ENCODE peak calls at places on chromosomes 4 and X, in five cellular contexts. One of them, this sample, is unnamed.

GRCh38 chr4:106982711-106983211 is 53.4 kb downstream of the DKK2 start:
- DNase-seq in body of pancreas: no peak
- DNase-seq in upper lobe of left lung: no peak
- DNase-seq in prostate gland: no peak
- DNase-seq in ovary: no peak
- DNase-seq in this sample: no peak

GRCh38 chr4:104938624-104939023 is 208.1 kb upstream of the TET2 start:
- DNase-seq in prostate gland: no peak
- DNase-seq in upper lobe of left lung: no peak
- DNase-seq in body of pancreas: no peak
- DNase-seq in ovary: no peak
- DNase-seq in this sample: no peak

GRCh38 chrX:14916017-14916674 is 42.9 kb downstream of the MOSPD2 start:
- DNase-seq in prostate gland: no peak
- DNase-seq in ovary: no peak
- DNase-seq in upper lobe of left lung: no peak
- DNase-seq in body of pancreas: no peak
- DNase-seq in this sample: no peak

GRCh38 chr4:121182296-121182695 is 18.2 kb upstream of the TNIP3 start:
- DNase-seq in ovary: no peak
- DNase-seq in upper lobe of left lung: no peak
- DNase-seq in prostate gland: peak
- DNase-seq in body of pancreas: no peak
- DNase-seq in this sample: no peak

GRCh38 chrX:30141966-30142365 is 73.4 kb upstream of the MAGEB2 start:
- DNase-seq in ovary: no peak
- DNase-seq in upper lobe of left lung: no peak
- DNase-seq in prostate gland: no peak
- DNase-seq in body of pancreas: peak
- DNase-seq in this sample: no peak

GRCh38 chr4:151853034-151853433 is 92.2 kb upstream of the GATB start:
- DNase-seq in body of pancreas: no peak
- DNase-seq in ovary: no peak
- DNase-seq in prostate gland: no peak
- DNase-seq in upper lobe of left lung: no peak
- DNase-seq in this sample: no peak

GRCh38 chr4:83217721-83218522 is 66.7 kb downstream of the COQ2 start:
- DNase-seq in upper lobe of left lung: no peak
- DNase-seq in body of pancreas: peak
- DNase-seq in prostate gland: no peak
- DNase-seq in ovary: no peak
- DNase-seq in this sample: no peak

GRCh38 chrX:42399632-42400024 is 378.3 kb downstream of the PPP1R2C start:
- DNase-seq in body of pancreas: no peak
- DNase-seq in prostate gland: no peak
- DNase-seq in ovary: no peak
- DNase-seq in upper lobe of left lung: no peak
- DNase-seq in this sample: no peak

GRCh38 chrX:152830312-152831305 is at the start of the genes CETN2 and NSDHL:
- DNase-seq in prostate gland: peak
- DNase-seq in body of pancreas: peak
- DNase-seq in ovary: peak
- DNase-seq in upper lobe of left lung: peak
- DNase-seq in this sample: peak
- TF ChIP-seq POLR2A in prostate gland: peak
- TF ChIP-seq POLR2A in body of pancreas: peak
- TF ChIP-seq POLR2A in ovary: no peak
- TF ChIP-seq POLR2A in upper lobe of left lung: peak
- TF ChIP-seq POLR2A in this sample: peak

GRCh38 chr4:24322986-24323385 is 261.4 kb downstream of the DHX15 start:
- DNase-seq in upper lobe of left lung: no peak
- DNase-seq in body of pancreas: no peak
- DNase-seq in ovary: no peak
- DNase-seq in prostate gland: no peak
- DNase-seq in this sample: no peak
- H3K4me3 ChIP-seq in upper lobe of left lung: no peak
- H3K4me3 ChIP-seq in body of pancreas: no peak
- H3K4me3 ChIP-seq in ovary: no peak
- H3K4me3 ChIP-seq in prostate gland: no peak
- H3K4me3 ChIP-seq in this sample: no peak

DNA sequence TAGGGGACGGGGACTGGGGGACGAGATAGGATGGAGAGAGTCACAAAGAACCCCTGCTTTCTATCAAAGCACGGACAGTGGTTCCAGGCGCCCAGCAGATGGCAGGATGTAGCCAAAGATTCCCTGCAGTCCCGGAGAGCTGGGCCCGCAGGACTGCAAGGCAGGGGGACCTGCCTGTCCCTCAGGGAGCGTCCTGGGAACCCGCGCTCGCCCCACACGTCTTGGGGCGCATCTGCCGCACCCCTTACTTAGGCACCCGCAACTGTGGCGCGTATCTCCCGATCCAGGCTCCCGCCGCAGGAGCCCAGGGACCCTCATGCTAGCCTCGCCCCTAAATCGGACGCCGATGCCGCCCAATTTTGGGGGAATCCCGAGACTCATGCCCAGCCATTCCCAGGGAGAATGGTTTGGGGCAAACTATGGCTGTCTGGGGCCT is 742 bp upstream of the STK32B start:
- DNase-seq in ovary: peak
- DNase-seq in body of pancreas: peak
- DNase-seq in prostate gland: peak
- DNase-seq in upper lobe of left lung: peak
- DNase-seq in this sample: peak
- H3K27ac ChIP-seq in ovary: no peak
- H3K27ac ChIP-seq in body of pancreas: no peak
- H3K27ac ChIP-seq in prostate gland: no peak
- H3K27ac ChIP-seq in upper lobe of left lung: no peak
- H3K27ac ChIP-seq in this sample: no peak

GRCh38 chrX:136872091-136872700 is 8.3 kb downstream of the RBMX start:
- DNase-seq in prostate gland: no peak
- DNase-seq in body of pancreas: no peak
- DNase-seq in upper lobe of left lung: no peak
- DNase-seq in ovary: no peak
- DNase-seq in this sample: no peak
- TF ChIP-seq POLR2A in prostate gland: no peak
- TF ChIP-seq POLR2A in body of pancreas: no peak
- TF ChIP-seq POLR2A in upper lobe of left lung: no peak
- TF ChIP-seq POLR2A in ovary: no peak
- TF ChIP-seq POLR2A in this sample: no peak

DNA sequence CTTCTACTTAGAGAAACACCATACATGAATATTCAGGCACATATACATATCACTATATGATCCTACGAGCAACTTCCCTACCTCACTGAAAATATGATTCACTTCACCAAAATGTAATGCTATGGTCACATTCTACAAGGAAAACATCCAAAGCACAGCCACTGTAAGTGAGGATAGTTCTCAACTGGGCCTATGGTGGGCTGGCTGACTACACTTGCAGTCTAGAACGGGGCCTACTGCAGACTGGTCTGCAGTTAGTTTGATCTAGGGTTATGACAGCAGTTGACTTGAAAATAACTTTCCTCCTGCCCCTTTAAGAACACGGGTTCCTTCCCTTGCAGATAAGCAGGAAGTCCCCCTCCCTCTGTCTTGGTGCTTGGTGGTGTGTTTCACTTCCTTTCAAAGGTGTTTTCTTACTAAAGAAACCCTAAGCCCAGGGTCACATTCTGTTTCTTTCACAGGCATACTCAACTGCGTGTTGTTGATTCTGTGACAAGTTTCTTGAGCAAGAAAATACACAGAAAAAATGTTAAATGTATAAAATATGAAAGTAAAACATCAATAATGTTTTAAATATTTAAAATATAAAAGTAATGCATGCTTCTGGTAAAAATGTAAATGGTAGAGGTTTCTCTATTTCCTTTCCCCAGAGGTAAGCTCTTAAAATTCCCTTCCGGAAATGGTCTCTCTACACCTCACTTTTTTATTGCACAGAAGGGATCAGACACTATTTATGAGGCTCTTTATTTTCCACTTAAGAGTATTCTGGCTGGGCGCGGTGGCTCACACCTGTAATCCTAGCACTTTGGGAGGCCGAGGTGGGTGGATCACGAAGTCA is 18.0 kb upstream of the TMSB4X start:
- DNase-seq in prostate gland: no peak
- DNase-seq in body of pancreas: peak
- DNase-seq in upper lobe of left lung: no peak
- DNase-seq in ovary: no peak
- DNase-seq in this sample: no peak
- H3K4me3 ChIP-seq in prostate gland: no peak
- H3K4me3 ChIP-seq in body of pancreas: no peak
- H3K4me3 ChIP-seq in upper lobe of left lung: peak
- H3K4me3 ChIP-seq in ovary: no peak
- H3K4me3 ChIP-seq in this sample: no peak

This sample was measured in thyroid gland.